ENCODE peak calls at places on chromosomes 11 and 22, in six cellular contexts. One of them, this sample, is unnamed.

GRCh38 chr22:40995821-40996220 is 44.6 kb downstream of the RBX1 start:
- DNase-seq in stimulated activated CD4-positive, alpha-beta T cell treated with anti-CD3 and anti-CD28 coated beads, Interleukin-2, amount 100 ng/mL, for 24 hours: no peak
- DNase-seq in RPMI7951: no peak
- DNase-seq in heart right ventricle: no peak
- DNase-seq in AG04449: no peak
- DNase-seq in ELR: no peak
- DNase-seq in this sample: no peak

GRCh38 chr11:111026241-111026640 is 219.3 kb upstream of the POU2AF2 start:
- DNase-seq in stimulated activated CD4-positive, alpha-beta T cell treated with anti-CD3 and anti-CD28 coated beads, Interleukin-2, amount 100 ng/mL, for 24 hours: no peak
- DNase-seq in RPMI7951: no peak
- DNase-seq in heart right ventricle: no peak
- DNase-seq in AG04449: no peak
- DNase-seq in ELR: no peak
- DNase-seq in this sample: no peak

GRCh38 chr22:46574438-46574992 is 37.1 kb upstream of the CELSR1 start:
- DNase-seq in stimulated activated CD4-positive, alpha-beta T cell treated with anti-CD3 and anti-CD28 coated beads, Interleukin-2, amount 100 ng/mL, for 24 hours: no peak
- DNase-seq in RPMI7951: no peak
- DNase-seq in heart right ventricle: no peak
- DNase-seq in AG04449: no peak
- DNase-seq in ELR: no peak
- DNase-seq in this sample: peak

GRCh38 chr11:20161230-20161918 is 1.1 kb upstream of the DBX1 start:
- DNase-seq in stimulated activated CD4-positive, alpha-beta T cell treated with anti-CD3 and anti-CD28 coated beads, Interleukin-2, amount 100 ng/mL, for 24 hours: no peak
- DNase-seq in RPMI7951: peak
- DNase-seq in heart right ventricle: no peak
- DNase-seq in AG04449: no peak
- DNase-seq in ELR: peak
- DNase-seq in this sample: no peak

GRCh38 chr11:125797641-125798040 is 9.7 kb downstream of the PATE3 start:
- DNase-seq in stimulated activated CD4-positive, alpha-beta T cell treated with anti-CD3 and anti-CD28 coated beads, Interleukin-2, amount 100 ng/mL, for 24 hours: no peak
- DNase-seq in RPMI7951: no peak
- DNase-seq in heart right ventricle: no peak
- DNase-seq in AG04449: no peak
- DNase-seq in ELR: no peak
- DNase-seq in this sample: no peak

GRCh38 chr22:24822471-24822870 is 16.5 kb downstream of the SGSM1 start:
- DNase-seq in stimulated activated CD4-positive, alpha-beta T cell treated with anti-CD3 and anti-CD28 coated beads, Interleukin-2, amount 100 ng/mL, for 24 hours: no peak
- DNase-seq in RPMI7951: no peak
- DNase-seq in heart right ventricle: no peak
- DNase-seq in AG04449: no peak
- DNase-seq in ELR: no peak
- DNase-seq in this sample: no peak

GRCh38 chr11:66218846-66219620 is 49.4 kb upstream of the RAB1B start:
- DNase-seq in stimulated activated CD4-positive, alpha-beta T cell treated with anti-CD3 and anti-CD28 coated beads, Interleukin-2, amount 100 ng/mL, for 24 hours: no peak
- DNase-seq in RPMI7951: no peak
- DNase-seq in heart right ventricle: no peak
- DNase-seq in AG04449: no peak
- DNase-seq in ELR: no peak
- DNase-seq in this sample: no peak

GRCh38 chr22:27377901-27378300 is 423.7 kb downstream of the MN1 start:
- DNase-seq in stimulated activated CD4-positive, alpha-beta T cell treated with anti-CD3 and anti-CD28 coated beads, Interleukin-2, amount 100 ng/mL, for 24 hours: no peak
- DNase-seq in RPMI7951: peak
- DNase-seq in heart right ventricle: no peak
- DNase-seq in AG04449: no peak
- DNase-seq in ELR: no peak
- DNase-seq in this sample: peak

GRCh38 chr11:70012134-70012733 is 65.9 kb upstream of the ANO1 start:
- DNase-seq in stimulated activated CD4-positive, alpha-beta T cell treated with anti-CD3 and anti-CD28 coated beads, Interleukin-2, amount 100 ng/mL, for 24 hours: no peak
- DNase-seq in RPMI7951: no peak
- DNase-seq in heart right ventricle: no peak
- DNase-seq in AG04449: no peak
- DNase-seq in ELR: no peak
- DNase-seq in this sample: no peak

GRCh38 chr22:40289991-40290459 is 56.3 kb upstream of the ADSL start:
- DNase-seq in stimulated activated CD4-positive, alpha-beta T cell treated with anti-CD3 and anti-CD28 coated beads, Interleukin-2, amount 100 ng/mL, for 24 hours: peak
- DNase-seq in RPMI7951: peak
- DNase-seq in heart right ventricle: no peak
- DNase-seq in AG04449: no peak
- DNase-seq in ELR: peak
- DNase-seq in this sample: peak

GRCh38 chr11:1864216-1864615 is 11.3 kb downstream of the LSP1 start:
- DNase-seq in stimulated activated CD4-positive, alpha-beta T cell treated with anti-CD3 and anti-CD28 coated beads, Interleukin-2, amount 100 ng/mL, for 24 hours: no peak
- DNase-seq in RPMI7951: peak
- DNase-seq in heart right ventricle: peak
- DNase-seq in AG04449: no peak
- DNase-seq in ELR: no peak
- DNase-seq in this sample: peak

GRCh38 chr11:75233688-75234295 is 6.8 kb upstream of the TPBGL start:
- DNase-seq in stimulated activated CD4-positive, alpha-beta T cell treated with anti-CD3 and anti-CD28 coated beads, Interleukin-2, amount 100 ng/mL, for 24 hours: no peak
- DNase-seq in RPMI7951: peak
- DNase-seq in heart right ventricle: no peak
- DNase-seq in AG04449: no peak
- DNase-seq in ELR: peak
- DNase-seq in this sample: no peak

GRCh38 chr22:46915978-46916730 is 153.7 kb downstream of the TBC1D22A start:
- DNase-seq in stimulated activated CD4-positive, alpha-beta T cell treated with anti-CD3 and anti-CD28 coated beads, Interleukin-2, amount 100 ng/mL, for 24 hours: no peak
- DNase-seq in RPMI7951: no peak
- DNase-seq in heart right ventricle: no peak
- DNase-seq in AG04449: no peak
- DNase-seq in ELR: no peak
- DNase-seq in this sample: no peak

GRCh38 chr11:119093951-119094815 is 7.5 kb downstream of the DPAGT1 start:
- DNase-seq in stimulated activated CD4-positive, alpha-beta T cell treated with anti-CD3 and anti-CD28 coated beads, Interleukin-2, amount 100 ng/mL, for 24 hours: peak
- DNase-seq in RPMI7951: no peak
- DNase-seq in heart right ventricle: peak
- DNase-seq in AG04449: no peak
- DNase-seq in ELR: peak
- DNase-seq in this sample: peak

GRCh38 chr11:69335461-69336386 is 41.8 kb downstream of the MYEOV start:
- DNase-seq in stimulated activated CD4-positive, alpha-beta T cell treated with anti-CD3 and anti-CD28 coated beads, Interleukin-2, amount 100 ng/mL, for 24 hours: no peak
- DNase-seq in RPMI7951: no peak
- DNase-seq in heart right ventricle: no peak
- DNase-seq in AG04449: no peak
- DNase-seq in ELR: no peak
- DNase-seq in this sample: no peak

GRCh38 chr22:48757581-48757980 is 1070.1 kb downstream of the BRD1 start:
- DNase-seq in stimulated activated CD4-positive, alpha-beta T cell treated with anti-CD3 and anti-CD28 coated beads, Interleukin-2, amount 100 ng/mL, for 24 hours: no peak
- DNase-seq in RPMI7951: no peak
- DNase-seq in heart right ventricle: no peak
- DNase-seq in AG04449: no peak
- DNase-seq in ELR: no peak
- DNase-seq in this sample: no peak

GRCh38 chr11:94694309-94695060 is 73.7 kb upstream of the AMOTL1 start:
- DNase-seq in stimulated activated CD4-positive, alpha-beta T cell treated with anti-CD3 and anti-CD28 coated beads, Interleukin-2, amount 100 ng/mL, for 24 hours: no peak
- DNase-seq in RPMI7951: no peak
- DNase-seq in heart right ventricle: no peak
- DNase-seq in AG04449: no peak
- DNase-seq in ELR: no peak
- DNase-seq in this sample: peak

GRCh38 chr11:33695051-33695566 is 5.5 kb downstream of the C11orf91 start:
- DNase-seq in stimulated activated CD4-positive, alpha-beta T cell treated with anti-CD3 and anti-CD28 coated beads, Interleukin-2, amount 100 ng/mL, for 24 hours: no peak
- DNase-seq in RPMI7951: no peak
- DNase-seq in heart right ventricle: no peak
- DNase-seq in AG04449: no peak
- DNase-seq in ELR: no peak
- DNase-seq in this sample: peak

GRCh38 chr11:1468473-1469066 is 18.0 kb downstream of the MOB2 start:
- DNase-seq in stimulated activated CD4-positive, alpha-beta T cell treated with anti-CD3 and anti-CD28 coated beads, Interleukin-2, amount 100 ng/mL, for 24 hours: no peak
- DNase-seq in RPMI7951: no peak
- DNase-seq in heart right ventricle: no peak
- DNase-seq in AG04449: no peak
- DNase-seq in ELR: no peak
- DNase-seq in this sample: peak

GRCh38 chr22:30481711-30482110 is 9.9 kb upstream of the SEC14L3 start:
- DNase-seq in stimulated activated CD4-positive, alpha-beta T cell treated with anti-CD3 and anti-CD28 coated beads, Interleukin-2, amount 100 ng/mL, for 24 hours: no peak
- DNase-seq in RPMI7951: peak
- DNase-seq in heart right ventricle: no peak
- DNase-seq in AG04449: no peak
- DNase-seq in ELR: peak
- DNase-seq in this sample: no peak

This sample was measured in left ventricle myocardium superior.